ENCODE peak calls at places on chromosomes 13 and 19, in five cellular contexts. H, E, L, F and A are unnamed samples.

GRCh38 chr19:18300930-18301717 is 19.7 kb upstream of the JUND start:
- DNase-seq in E (no peak), L (no peak), H (no peak), F (no peak), A (no peak)

GRCh38 chr19:55390461-55390880 is 4.7 kb downstream of the RPL28 start:
- DNase-seq in F (no peak), L (no peak), E (no peak), H (no peak), A (no peak)

GRCh38 chr13:77563110-77563509 is 27.6 kb downstream of the SCEL start:
- DNase-seq in L (no peak), H (no peak), F (no peak), E (no peak), A (no peak)

GRCh38 chr13:108980237-108980636 is 350.8 kb downstream of the MYO16 start:
- DNase-seq in F (no peak), L (no peak), E (no peak), H (no peak), A (no peak)

GRCh38 chr13:26557393-26558073 is at the start of gene WASF3:
- DNase-seq in E (peak; percentile 82), L (peak; percentile 98), H (peak; percentile 9), F (no peak), A (no peak)

GRCh38 chr13:78610381-78610883 is 7.1 kb upstream of the POU4F1 start:
- DNase-seq in H (no peak), F (no peak), L (peak; percentile 9), E (no peak), A (no peak)

GRCh38 chr19:4704317-4704673 is 19.3 kb downstream of the DPP9 start:
- DNase-seq in H (no peak), F (no peak), L (no peak), E (no peak), A (no peak)

GRCh38 chr19:24033962-24034342 is 53.0 kb upstream of the ZNF254 start:
- DNase-seq in E (peak; percentile 55), L (peak; percentile 55), H (peak; percentile 38), F (peak; percentile 8), A (no peak)

GRCh38 chr13:75052616-75053015 is 429.4 kb downstream of the TBC1D4 start:
- DNase-seq in E (no peak), H (no peak), L (no peak), F (no peak), A (no peak)

GRCh38 chr13:36131931-36132297 is 732 bp upstream of the DCLK1 start:
- DNase-seq in H (no peak), L (no peak), F (no peak), E (no peak), A (no peak)

GRCh38 chr19:33304760-33305647 is 2.7 kb upstream of the CEBPA start:
- DNase-seq in L (no peak), E (no peak), F (no peak), H (no peak), A (peak; percentile 37)

GRCh38 chr13:108283110-108283509 is 13.6 kb downstream of the TNFSF13B start:
- DNase-seq in F (no peak), H (no peak), E (no peak), L (no peak), A (no peak)

GRCh38 chr13:44758595-44759221 is 182.6 kb upstream of the TSC22D1 start:
- DNase-seq in L (peak; percentile 93), H (no peak), F (no peak), E (no peak), A (no peak)

GRCh38 chr19:56507446-56508281 is at the start of gene ZNF471:
- DNase-seq in H (peak; percentile 56), L (peak; percentile 99), E (peak; percentile 86), F (peak; percentile 65), A (peak; percentile 89)

GRCh38 chr19:38583985-38584305 is 33.8 kb downstream of the MAP4K1 start:
- DNase-seq in E (no peak), H (no peak), L (no peak), F (no peak), A (no peak)

GRCh38 chr13:59447031-59447430 is 716.7 kb downstream of the DIAPH3 start:
- DNase-seq in E (no peak), H (no peak), L (no peak), F (no peak), A (no peak)

GRCh38 chr13:41054919-41055619 is 6.2 kb upstream of the WBP4 start:
- DNase-seq in F (no peak), H (no peak), L (no peak), E (no peak), A (no peak)

GRCh38 chr19:24032651-24033050 is 54.3 kb upstream of the ZNF254 start:
- DNase-seq in F (no peak), L (no peak), H (no peak), E (no peak), A (no peak)

GRCh38 chr13:30734434-30734833 is 909 bp upstream of the ALOX5AP start:
- DNase-seq in E (no peak), L (no peak), F (no peak), H (no peak), A (peak; percentile 21)

GRCh38 chr13:101986316-101986715 is 415.5 kb downstream of the FGF14 start:
- DNase-seq in F (no peak), L (no peak), E (no peak), H (no peak), A (no peak)

GRCh38 chr13:32737111-32737571 is 150.9 kb downstream of the PDS5B start:
- DNase-seq in F (no peak), H (peak; percentile 47), E (no peak), L (no peak), A (no peak)

GRCh38 chr19:47821460-47822020 is at the start of gene CRX:
- DNase-seq in L (no peak), E (no peak), F (no peak), H (no peak), A (no peak)

GRCh38 chr13:114173753-114174152 is 5.3 kb upstream of the CFAP97D2 start:
- DNase-seq in E (no peak), H (no peak), F (no peak), L (no peak), A (no peak)

GRCh38 chr19:14473915-14474578 is 1.1 kb downstream of the PTGER1 start:
- DNase-seq in L (no peak), E (no peak), H (no peak), F (no peak), A (no peak)